ENCODE peak calls at places on chromosomes 1 and 21, in four cellular contexts. G is K562, C is HCT116, Y is HepG2. J is an unnamed sample.

GRCh38 chr1:68174173-68175113 is 57.9 kb downstream of the WLS start:
- DNase-seq in G (no peak), C (peak), Y (no peak), J (no peak)

GRCh38 chr1:33093004-33093403 is 12.1 kb downstream of the AZIN2 start:
- DNase-seq in G (peak), C (no peak), Y (no peak), J (no peak)

GRCh38 chr1:179081696-179082307 is at the start of gene TOR3A:
- DNase-seq in G (peak), C (peak), Y (peak), J (peak)

GRCh38 chr21:24367936-24368335 is 1239.3 kb downstream of the MRPL39 start:
- DNase-seq in G (no peak), C (no peak), Y (no peak), J (no peak)

GRCh38 chr1:41003640-41004220 is 17.8 kb downstream of the SLFNL1 start:
- DNase-seq in G (peak), C (peak), Y (peak), J (no peak)

GRCh38 chr21:35316933-35317332 is 267.8 kb upstream of the RUNX1 start:
- DNase-seq in G (no peak), C (no peak), Y (no peak), J (no peak)

GRCh38 chr21:46552274-46552673 is 52.6 kb downstream of the S100B start:
- DNase-seq in G (no peak), C (no peak), Y (no peak), J (no peak)

GRCh38 chr1:208997726-208998312 is 585.7 kb upstream of the CAMK1G start:
- DNase-seq in G (no peak), C (no peak), Y (no peak), J (no peak)

GRCh38 chr1:225366016-225366415 is 61.8 kb downstream of the LBR start:
- DNase-seq in G (no peak), C (no peak), Y (no peak), J (no peak)

GRCh38 chr1:38134294-38134755 is 87.7 kb upstream of the POU3F1 start:
- DNase-seq in G (no peak), C (no peak), Y (no peak), J (no peak)

GRCh38 chr1:180563013-180563827 is 4.5 kb downstream of the OVAAL start:
- DNase-seq in G (peak), C (no peak), Y (peak), J (no peak)

GRCh38 chr1:14521602-14522001 is 76.9 kb upstream of the KAZN start:
- DNase-seq in G (no peak), C (no peak), Y (no peak), J (no peak)

GRCh38 chr1:32014937-32015363 is 1.3 kb downstream of the KHDRBS1 start:
- DNase-seq in G (no peak), C (no peak), Y (no peak), J (no peak)

GRCh38 chr1:180881806-180882509 is 30.7 kb upstream of the KIAA1614 start:
- DNase-seq in G (peak), C (peak), Y (peak), J (peak)

GRCh38 chr21:46048926-46049889 is 48.7 kb upstream of the COL6A2 start:
- DNase-seq in G (no peak), C (no peak), Y (no peak), J (no peak)

GRCh38 chr1:115458426-115459114 is 120.5 kb upstream of the NGF start:
- DNase-seq in G (no peak), C (no peak), Y (no peak), J (no peak)

DNA sequence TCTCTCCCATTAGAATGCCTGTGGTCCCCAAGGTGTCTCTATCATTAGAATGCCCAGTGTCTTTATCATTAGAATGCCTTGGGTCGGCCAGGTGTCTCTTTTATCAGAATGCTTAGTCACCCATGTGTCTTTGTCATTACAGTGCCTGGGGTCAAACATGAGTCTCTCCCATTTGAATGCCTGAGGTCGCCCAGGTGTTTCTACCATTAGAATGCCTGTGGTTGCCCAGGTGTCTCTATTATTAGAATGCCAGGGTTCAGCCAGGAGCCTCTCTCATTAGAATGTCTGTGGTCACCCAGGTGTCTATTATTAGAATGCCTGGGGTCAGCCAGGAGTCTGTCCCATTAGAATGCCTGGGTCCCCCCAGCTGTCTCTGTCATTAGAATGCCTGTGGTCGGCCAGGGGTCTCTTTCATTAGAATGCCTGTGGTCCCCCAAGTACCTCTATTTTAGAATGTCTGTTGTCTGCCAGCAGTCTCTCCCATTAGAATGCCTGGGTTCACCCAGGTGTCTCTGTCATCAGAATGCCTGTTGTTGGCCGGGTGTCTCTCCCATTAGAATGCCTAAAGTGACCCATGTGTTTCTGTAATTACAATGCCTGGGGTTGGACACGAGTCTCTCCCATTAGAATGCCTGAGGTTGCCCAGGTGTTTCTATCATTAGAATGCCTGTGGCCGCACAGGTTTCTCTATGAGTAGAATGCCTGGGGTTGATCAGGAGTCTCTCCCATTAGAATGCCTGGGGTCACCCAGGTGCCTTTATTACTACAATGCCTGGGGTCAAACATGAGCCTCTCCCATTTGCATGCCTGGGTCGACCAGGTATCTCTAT is 57.1 kb downstream of the RNF187 start:
- DNase-seq in G (no peak), C (peak), Y (no peak), J (no peak)
- TF ChIP-seq YY1 in G (no peak), C (no peak), Y (no peak), J (no peak)

GRCh38 chr1:36143424-36143823 is 5.9 kb downstream of the TRAPPC3 start:
- DNase-seq in G (no peak), C (no peak), Y (no peak), J (no peak)
- TF ChIP-seq ZNF274 in G (no peak), C (no peak), Y (no peak), J (no peak)

GRCh38 chr1:162551969-162552683 is 9.4 kb upstream of the UAP1 start:
- DNase-seq in G (no peak), C (no peak), Y (no peak), J (no peak)
- TF ChIP-seq YY1 in G (no peak), C (no peak), Y (no peak), J (no peak)

DNA sequence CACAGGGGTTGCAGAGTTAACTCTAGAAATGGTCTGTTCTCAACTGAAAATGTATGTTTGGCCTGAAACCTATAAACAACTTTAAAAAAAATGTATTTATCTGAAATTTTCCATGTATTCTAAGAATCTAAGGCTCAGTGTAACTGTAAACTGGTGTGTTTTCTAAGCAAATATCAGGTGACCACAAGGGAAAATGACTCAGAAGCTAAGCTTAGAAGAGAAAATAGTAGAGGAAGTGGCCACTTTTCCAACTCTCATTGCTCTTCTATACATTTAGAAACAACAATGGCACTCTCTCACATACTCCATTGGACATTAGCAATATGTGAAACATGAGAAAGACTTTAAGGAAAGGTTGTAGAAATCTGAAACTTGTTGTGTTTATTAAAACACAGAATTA is 7.5 kb downstream of the TNFSF18 start:
- DNase-seq in G (no peak), C (no peak), Y (peak), J (no peak)
- TF ChIP-seq ZNF274 in G (no peak), C (no peak), Y (no peak), J (no peak)

GRCh38 chr1:226487921-226488320 is 60.6 kb upstream of the STUM start:
- DNase-seq in G (no peak), C (no peak), Y (no peak), J (no peak)

GRCh38 chr1:226492738-226493137 is 55.8 kb upstream of the STUM start:
- DNase-seq in G (no peak), C (no peak), Y (no peak), J (no peak)

GRCh38 chr1:226490441-226490809 is 58.1 kb upstream of the STUM start:
- DNase-seq in G (no peak), C (no peak), Y (no peak), J (no peak)

GRCh38 chr1:226489718-226490440 is 58.7 kb upstream of the STUM start:
- DNase-seq in G (no peak), C (no peak), Y (no peak), J (no peak)

DNA sequence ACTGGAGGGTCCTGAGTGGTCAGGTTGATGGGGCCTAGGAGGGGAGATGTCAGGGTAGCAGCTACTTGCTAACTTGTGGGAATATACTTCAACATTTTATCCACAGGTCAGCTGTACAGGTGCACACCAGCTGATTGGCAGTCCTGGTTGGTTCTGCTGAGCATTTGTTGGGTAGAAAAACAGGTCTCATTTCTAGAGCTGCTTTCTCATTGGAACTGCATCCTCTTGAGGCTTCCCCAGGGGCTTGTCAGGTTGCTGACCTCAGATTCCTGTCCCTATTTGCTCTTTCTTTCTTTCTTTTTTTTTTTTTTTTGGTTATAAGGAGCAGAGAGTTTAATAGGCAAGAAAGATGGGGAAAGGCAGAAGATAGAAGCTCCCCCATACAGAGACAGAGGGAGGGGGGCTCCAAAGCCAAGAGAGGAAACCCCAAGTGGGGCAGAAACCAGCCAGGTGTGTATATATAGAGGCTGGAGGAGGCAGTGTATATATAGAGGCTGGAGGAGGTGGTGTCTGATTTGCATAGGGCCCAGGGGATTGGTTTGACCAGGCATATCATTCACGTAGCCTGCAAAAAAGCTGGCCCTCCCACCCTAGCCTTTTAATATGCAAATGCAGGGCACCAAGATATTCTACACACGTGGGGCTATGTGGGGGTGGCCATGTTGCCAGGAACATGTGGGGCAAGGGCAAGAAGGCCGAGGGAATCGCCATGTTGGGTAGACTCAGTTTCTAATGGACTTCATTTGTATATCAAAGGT is 57.3 kb upstream of the STUM start:
- DNase-seq in G (no peak), C (no peak), Y (no peak), J (peak)
- TF ChIP-seq YY1 in G (no peak), C (no peak), Y (no peak), J (peak)

GRCh38 chr1:192442736-192443135 is 125.9 kb downstream of the RGS21 start:
- DNase-seq in G (no peak), C (no peak), Y (no peak), J (no peak)
- TF ChIP-seq ZNF274 in G (no peak), C (no peak), Y (no peak), J (no peak)

GRCh38 chr1:229114315-229114714 is 156.6 kb upstream of the RAB4A start:
- DNase-seq in G (no peak), C (no peak), Y (no peak), J (no peak)
- TF ChIP-seq YY1 in G (no peak), C (no peak), Y (no peak), J (no peak)

DNA sequence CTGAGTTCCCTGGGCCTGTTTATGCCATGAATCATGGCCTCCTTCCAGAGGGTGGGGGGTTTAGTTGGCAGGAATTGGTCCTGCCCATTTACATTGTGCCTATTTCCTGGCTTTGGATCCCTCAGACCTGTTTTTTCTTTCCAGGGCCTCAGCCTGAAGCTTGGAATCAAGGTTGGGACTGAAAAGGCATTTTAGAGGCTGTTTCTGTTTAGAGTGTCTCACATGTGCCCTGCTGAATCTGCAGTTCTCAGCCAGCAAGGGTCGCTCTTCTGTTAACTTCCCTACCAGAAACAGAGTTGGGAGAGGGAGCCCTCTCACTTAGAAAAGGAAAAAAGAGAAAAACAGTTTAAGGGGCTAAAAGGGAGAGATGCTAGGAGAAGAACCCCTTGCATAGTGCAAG is 191.1 kb downstream of the PTPRC start:
- DNase-seq in G (no peak), C (no peak), Y (no peak), J (no peak)
- TF ChIP-seq ZNF274 in G (no peak), C (no peak), Y (no peak), J (no peak)